ENCODE peak calls at places on chromosome 7, in five cellular contexts. X is spleen, R is esophagus muscularis mucosa, A is breast epithelium, O is endothelial cell of umbilical vein. G is an unnamed sample.

GRCh38 chr7:39709029-39709428 is 85.7 kb downstream of the RALA start:
- DNase-seq in X (no peak), R (no peak), A (no peak), O (no peak), G (no peak)

GRCh38 chr7:26372738-26373137 is 81.1 kb downstream of the SNX10 start:
- DNase-seq in X (no peak), R (no peak), A (no peak), O (peak), G (no peak)

GRCh38 chr7:26178272-26178960 is 22.1 kb downstream of the HNRNPA2B1 start:
- DNase-seq in X (no peak), R (no peak), A (no peak), O (no peak), G (no peak)

GRCh38 chr7:54330216-54330800 is 211.9 kb upstream of the VSTM2A start:
- DNase-seq in X (no peak), R (no peak), A (no peak), O (no peak), G (no peak)

GRCh38 chr7:6379881-6380280 is 67.9 kb downstream of the DAGLB start:
- DNase-seq in X (no peak), R (no peak), A (no peak), O (no peak), G (no peak)

GRCh38 chr7:130877236-130877635 is 143.2 kb upstream of the KLF14 start:
- DNase-seq in X (no peak), R (no peak), A (no peak), O (no peak), G (no peak)

GRCh38 chr7:36114355-36114754 is 38.7 kb upstream of the EEPD1 start:
- DNase-seq in X (no peak), R (no peak), A (no peak), O (no peak), G (no peak)

GRCh38 chr7:134420509-134421125 is 38.3 kb downstream of the AKR1B1 start:
- DNase-seq in X (no peak), R (no peak), A (no peak), O (peak), G (no peak)

GRCh38 chr7:29017666-29018065 is 59.5 kb upstream of the TRIL start:
- DNase-seq in X (no peak), R (peak), A (no peak), O (no peak), G (no peak)

GRCh38 chr7:31796375-31796774 is 109.4 kb downstream of the PPP1R17 start:
- DNase-seq in X (no peak), R (no peak), A (no peak), O (no peak), G (no peak)

GRCh38 chr7:24378871-24379608 is 95.0 kb downstream of the NPY start:
- DNase-seq in X (no peak), R (peak), A (no peak), O (no peak), G (no peak)

GRCh38 chr7:159310457-159311171 is 165.9 kb upstream of the VIPR2 start:
- DNase-seq in X (no peak), R (no peak), A (no peak), O (no peak), G (no peak)

GRCh38 chr7:139886206-139886605 is 57.1 kb downstream of the TBXAS1 start:
- DNase-seq in X (no peak), R (no peak), A (no peak), O (no peak), G (no peak)

GRCh38 chr7:17849504-17849903 is 90.8 kb downstream of the SNX13 start:
- DNase-seq in X (no peak), R (no peak), A (no peak), O (no peak), G (no peak)

GRCh38 chr7:131186816-131187215 is 140.9 kb upstream of the MKLN1 start:
- DNase-seq in X (no peak), R (no peak), A (no peak), O (no peak), G (no peak)

GRCh38 chr7:47594406-47594805 is 12.5 kb upstream of the TNS3 start:
- DNase-seq in X (no peak), R (no peak), A (no peak), O (no peak), G (no peak)

GRCh38 chr7:136194843-136195242 is 217.7 kb upstream of the MTPN start:
- DNase-seq in X (no peak), R (no peak), A (no peak), O (no peak), G (no peak)

GRCh38 chr7:89042963-89043362 is 247.4 kb upstream of the TEX47 start:
- DNase-seq in X (no peak), R (no peak), A (no peak), O (no peak), G (no peak)

GRCh38 chr7:85875398-85875797 is 688.5 kb upstream of the SEMA3D start:
- DNase-seq in X (no peak), R (no peak), A (no peak), O (no peak), G (no peak)

GRCh38 chr7:87580636-87581035 is 20.0 kb downstream of the ABCB1 start:
- DNase-seq in X (no peak), R (no peak), A (no peak), O (no peak), G (no peak)

GRCh38 chr7:100016209-100016901 is 959 bp downstream of the ZKSCAN1 start:
- DNase-seq in X (no peak), R (no peak), A (no peak), O (peak), G (no peak)

GRCh38 chr7:143884276-143884977 is 17.5 kb downstream of the TCAF1 start:
- DNase-seq in X (no peak), R (no peak), A (no peak), O (no peak), G (no peak)

GRCh38 chr7:143882611-143883078 is 19.3 kb downstream of the TCAF1 start:
- DNase-seq in X (peak), R (peak), A (peak), O (peak), G (no peak)

GRCh38 chr7:143885951-143886350 is 16.0 kb downstream of the TCAF1 start:
- DNase-seq in X (no peak), R (no peak), A (no peak), O (no peak), G (no peak)

GRCh38 chr7:143887078-143887477 is 14.9 kb downstream of the TCAF1 start:
- DNase-seq in X (no peak), R (no peak), A (no peak), O (no peak), G (no peak)

GRCh38 chr7:143884978-143885559 is 16.9 kb downstream of the TCAF1 start:
- DNase-seq in X (peak), R (peak), A (peak), O (peak), G (peak)
- TF ChIP-seq POLR2A in X (no peak), R (no peak), A (no peak), O (no peak), G (no peak)

GRCh38 chr7:38335490-38336135 is 62.2 kb upstream of the TARP start:
- DNase-seq in X (peak), R (peak), A (no peak), O (peak), G (peak)
- TF ChIP-seq POLR2AphosphoS5 in X (peak), R (no peak), A (no peak), O (no peak), G (no peak)

GRCh38 chr7:150332852-150333635 is 8.4 kb downstream of the RARRES2 start:
- DNase-seq in X (no peak), R (no peak), A (no peak), O (no peak), G (no peak)

GRCh38 chr7:150333659-150334058 is 7.8 kb downstream of the RARRES2 start:
- DNase-seq in X (no peak), R (no peak), A (no peak), O (no peak), G (no peak)

GRCh38 chr7:150329331-150330106 is 6.2 kb upstream of the ACTR3C start:
- DNase-seq in X (no peak), R (no peak), A (no peak), O (no peak), G (no peak)

GRCh38 chr7:150327308-150327707 is 4.0 kb upstream of the ACTR3C start:
- DNase-seq in X (no peak), R (no peak), A (no peak), O (no peak), G (no peak)

DNA sequence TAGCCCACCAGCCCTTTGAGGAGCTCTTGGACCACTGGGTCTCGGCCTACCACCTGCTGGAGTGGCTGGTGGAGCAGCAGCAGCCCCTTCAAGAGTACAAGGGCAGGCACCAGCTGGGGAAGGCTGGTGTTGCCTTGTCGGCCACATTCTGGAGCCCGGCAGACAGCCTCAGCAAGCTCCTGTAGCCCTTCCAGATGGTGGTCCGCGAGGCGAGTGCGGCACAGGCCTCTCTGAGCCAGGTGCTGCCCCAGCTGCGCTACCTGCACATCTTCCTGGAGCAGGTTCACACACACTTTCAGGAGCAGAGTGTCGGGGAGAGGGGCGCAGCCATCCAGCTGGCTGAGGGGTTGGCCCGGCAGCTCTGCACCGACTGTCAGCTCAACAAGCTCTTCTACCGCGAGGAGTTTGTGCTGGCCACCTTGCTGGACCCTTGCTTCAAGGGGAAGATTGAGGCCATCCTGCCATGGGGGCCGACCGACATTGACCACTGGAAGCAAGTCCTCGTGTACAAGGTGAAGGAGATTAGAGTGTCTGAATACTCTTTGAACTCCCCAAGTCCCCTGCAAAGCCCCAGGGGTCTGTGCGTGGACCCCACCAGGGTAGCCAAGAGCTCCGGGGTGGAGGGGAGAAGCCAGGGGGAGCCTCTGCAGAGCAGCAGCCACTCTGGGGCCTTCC is 7.0 kb upstream of the ACTR3C start:
- DNase-seq in X (no peak), R (no peak), A (no peak), O (no peak), G (no peak)
- TF ChIP-seq POLR2A in X (no peak), R (no peak), A (no peak), O (no peak), G (no peak)

GRCh38 chr7:13777242-13777641 is 212.2 kb downstream of the ETV1 start:
- DNase-seq in X (no peak), R (no peak), A (no peak), O (no peak), G (no peak)
- TF ChIP-seq POLR2AphosphoS5 in X (no peak), R (no peak), A (no peak), O (no peak), G (no peak)

GRCh38 chr7:155255660-155256059 is 42.0 kb upstream of the INSIG1 start:
- DNase-seq in X (no peak), R (no peak), A (no peak), O (no peak), G (no peak)

GRCh38 chr7:155256761-155257481 is 40.8 kb upstream of the INSIG1 start:
- DNase-seq in X (no peak), R (no peak), A (no peak), O (no peak), G (no peak)

GRCh38 chr7:155256081-155256760 is 41.5 kb upstream of the INSIG1 start:
- DNase-seq in X (peak), R (no peak), A (no peak), O (no peak), G (no peak)

GRCh38 chr7:155258233-155258575 is 39.5 kb upstream of the INSIG1 start:
- DNase-seq in X (no peak), R (no peak), A (no peak), O (peak), G (no peak)

DNA sequence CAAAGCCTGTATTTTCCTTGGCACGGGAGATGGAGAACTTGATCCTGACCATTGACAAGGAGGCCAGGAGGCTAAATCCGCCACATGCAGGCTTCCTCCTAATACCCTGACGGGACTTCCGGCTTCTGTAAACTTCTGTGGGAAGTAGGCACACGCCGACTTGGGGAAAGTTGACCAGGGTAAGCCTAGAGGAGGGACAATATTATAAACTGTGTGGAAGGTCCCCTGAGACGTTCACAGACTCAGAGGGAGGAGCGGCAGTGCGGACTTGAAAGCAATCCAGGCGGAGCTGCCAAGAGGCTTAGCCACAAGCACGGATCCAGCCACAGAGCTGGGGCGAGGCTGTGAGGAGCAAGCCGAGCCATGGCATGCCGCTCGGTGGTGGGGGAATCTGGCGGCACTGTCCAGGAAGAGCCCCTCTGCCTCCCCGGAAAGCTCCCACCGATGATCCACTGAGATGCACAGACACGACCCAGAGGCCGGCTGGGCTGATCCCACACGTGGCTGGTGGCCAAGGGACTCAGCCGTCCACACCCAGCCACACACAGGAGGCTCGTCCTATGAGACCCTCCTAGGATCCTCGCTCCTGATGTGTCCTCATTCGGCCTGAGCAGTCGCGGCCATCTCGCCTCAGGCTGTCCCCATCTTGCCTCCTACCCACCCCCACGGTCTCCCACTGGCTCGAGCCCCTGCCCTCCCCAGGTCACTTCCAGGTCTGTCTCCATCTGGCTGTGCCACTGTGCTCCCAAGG is 40.0 kb upstream of the INSIG1 start:
- DNase-seq in X (no peak), R (no peak), A (peak), O (peak), G (no peak)
- TF ChIP-seq POLR2A in X (no peak), R (no peak), A (no peak), O (no peak), G (no peak)

DNA sequence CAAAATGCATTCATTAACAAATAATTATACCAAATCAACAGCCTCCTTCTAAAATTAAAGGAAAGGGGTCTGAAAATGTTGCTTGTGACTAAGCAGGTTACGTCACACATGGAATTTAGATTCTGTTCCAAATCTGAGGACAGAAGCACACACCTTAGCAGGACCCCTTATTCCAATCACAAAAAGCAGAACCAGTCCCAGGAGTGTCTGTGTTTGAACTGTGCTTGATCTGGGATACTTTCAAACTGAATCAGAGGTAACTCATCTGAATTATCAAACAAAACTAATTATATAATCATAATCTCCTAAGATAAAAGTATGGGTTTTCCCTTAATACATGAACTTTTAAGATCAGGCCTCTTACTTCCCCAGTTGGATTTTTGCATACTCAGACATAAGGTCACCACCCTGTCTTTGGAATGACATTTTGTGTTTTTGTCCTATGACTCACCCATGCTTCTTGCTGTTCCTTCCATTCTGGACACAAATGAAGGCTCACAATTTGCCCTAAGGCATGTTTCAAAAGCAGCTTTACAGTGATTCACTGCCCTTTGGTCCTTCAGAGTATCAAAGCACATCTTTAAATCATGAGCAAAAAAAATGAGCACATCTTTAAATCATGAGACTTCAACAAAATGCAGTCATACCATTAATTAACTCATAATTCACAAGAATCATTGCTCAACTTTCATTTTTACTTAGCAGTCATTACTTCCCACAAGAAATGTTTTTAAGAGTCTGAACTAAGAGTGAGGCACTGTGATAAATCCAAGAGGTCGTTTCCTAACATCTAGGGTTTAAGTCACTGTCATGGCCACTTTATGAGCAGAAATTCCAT is 35.4 kb downstream of the SEMA3C start:
- DNase-seq in X (no peak), R (no peak), A (no peak), O (peak), G (no peak)
- TF ChIP-seq POLR2AphosphoS5 in X (no peak), R (peak), A (peak), O (no peak), G (no peak)

G was measured in GM12891.